ENCODE peak calls at places on chromosomes 11 and 22, in four cellular contexts. X is NB4; Q is neural crest cell; H is activated naive CD4-positive, alpha-beta T cell. Y is an unnamed sample.

GRCh38 chr22:19138217-19139000 is 6.0 kb downstream of the ESS2 start:
- DNase-seq in X (no peak), H (no peak), Q (no peak), Y (no peak)

GRCh38 chr22:23789638-23790037 is 2.9 kb downstream of the SMARCB1 start:
- DNase-seq in Q (no peak), H (no peak), X (no peak), Y (no peak)

GRCh38 chr22:50218996-50219727 is 18.4 kb downstream of the SELENOO start:
- DNase-seq in H (no peak), X (peak; percentile 43), Q (no peak), Y (no peak)

GRCh38 chr11:30106222-30106621 is 89.4 kb upstream of the KCNA4 start:
- DNase-seq in Q (no peak), H (no peak), X (no peak), Y (no peak)

GRCh38 chr11:124890701-124891389 is 6.8 kb downstream of the ROBO4 start:
- DNase-seq in Q (no peak), H (no peak), X (no peak), Y (no peak)

GRCh38 chr11:23252426-23252825 is 392.2 kb upstream of the CCDC179 start:
- DNase-seq in H (no peak), X (no peak), Q (no peak), Y (no peak)

GRCh38 chr11:3853935-3854659 is 1.4 kb upstream of the STIM1 start:
- DNase-seq in H (no peak), X (peak; percentile 79), Q (no peak), Y (no peak)

GRCh38 chr22:36302439-36303114 is 49.6 kb downstream of the APOL1 start:
- DNase-seq in H (no peak), X (no peak), Q (no peak), Y (no peak)

GRCh38 chr11:43358308-43358669 is 431 bp upstream of the TTC17 start:
- DNase-seq in Q (no peak), X (no peak), H (no peak), Y (no peak)

GRCh38 chr11:1936781-1937615 is 10.1 kb upstream of the MRPL23 start:
- DNase-seq in Q (no peak), H (no peak), X (no peak), Y (peak; percentile 35)

GRCh38 chr11:19789840-19790710 is 77.4 kb downstream of the NAV2 start:
- DNase-seq in X (no peak), Q (no peak), H (no peak), Y (no peak)